ENCODE peak calls at places on chromosomes 7 and 10, in five cellular contexts. J is astrocyte, S is mammary epithelial cell, E is heart right ventricle, A is A673. F is an unnamed sample.
A peak's percentile ranks its signal among the peaks of the same experiment; 100 is the strongest.

GRCh38 chr10:33234779-33235178 is 99.7 kb downstream of the NRP1 start:
- DNase-seq in A (no peak), E (no peak), J (peak; percentile 69), S (no peak), F (peak; percentile 63)

GRCh38 chr7:79258826-79259225 is 194.6 kb downstream of the MAGI2 start:
- DNase-seq in S (no peak), E (no peak), J (no peak), A (no peak), F (no peak)

GRCh38 chr10:131167036-131167860 is 144.3 kb downstream of the TCERG1L start:
- DNase-seq in A (no peak), S (no peak), E (no peak), J (no peak), F (no peak)

GRCh38 chr10:15436696-15437095 is 65.6 kb upstream of the FAM171A1 start:
- DNase-seq in E (no peak), S (peak; percentile 20), J (peak; percentile 49), A (no peak), F (no peak)

GRCh38 chr10:83648184-83648583 is 491.1 kb upstream of the GHITM start:
- DNase-seq in J (no peak), S (no peak), A (no peak), E (no peak), F (no peak)

GRCh38 chr10:113087082-113088029 is 137.3 kb downstream of the TCF7L2 start:
- DNase-seq in E (peak; percentile 27), S (peak; percentile 97), A (no peak), J (peak; percentile 100), F (peak; percentile 74)

GRCh38 chr10:123203393-123204126 is 49.4 kb downstream of the BUB3 start:
- DNase-seq in E (no peak), S (no peak), J (no peak), A (no peak), F (no peak)

GRCh38 chr7:56105508-56105907 is 768 bp downstream of the CHCHD2 start:
- DNase-seq in J (peak; percentile 88), E (no peak), A (peak; percentile 35), S (peak; percentile 64), F (peak; percentile 89)

GRCh38 chr10:71838264-71839211 is 12.5 kb downstream of the PSAP start:
- DNase-seq in S (peak; percentile 97), E (no peak), J (peak; percentile 39), A (no peak), F (no peak)

GRCh38 chr7:20561908-20562307 is 53.6 kb upstream of the ABCB5 start:
- DNase-seq in A (peak; percentile 22), E (no peak), S (peak; percentile 13), J (peak; percentile 79), F (no peak)

GRCh38 chr7:25859412-25859704 is 292.6 kb upstream of the NFE2L3 start:
- DNase-seq in E (no peak), J (no peak), A (no peak), S (no peak), F (no peak)

GRCh38 chr10:121595806-121596667 is 2.2 kb downstream of the FGFR2 start:
- DNase-seq in J (no peak), A (no peak), E (no peak), S (peak; percentile 26), F (peak; percentile 27)

GRCh38 chr7:22851140-22851539 is 28.5 kb upstream of the TOMM7 start:
- DNase-seq in E (no peak), S (no peak), J (no peak), A (no peak), F (no peak)

GRCh38 chr7:50412958-50413357 is 37.2 kb downstream of the FIGNL1 start:
- DNase-seq in S (no peak), J (no peak), A (no peak), E (no peak), F (no peak)

GRCh38 chr7:117750612-117751563 is 122.4 kb downstream of the CTTNBP2 start:
- DNase-seq in A (peak; percentile 66), E (no peak), S (no peak), J (no peak), F (no peak)

GRCh38 chr10:33332183-33333031 is 2.1 kb downstream of the NRP1 start:
- DNase-seq in S (no peak), J (peak; percentile 31), A (no peak), E (no peak), F (no peak)

GRCh38 chr7:74197449-74198108 is 12.2 kb upstream of the LAT2 start:
- DNase-seq in E (no peak), A (no peak), S (no peak), J (no peak), F (no peak)

GRCh38 chr7:157273208-157274202 is 63.3 kb upstream of the DNAJB6 start:
- DNase-seq in A (peak; percentile 62), S (peak; percentile 56), E (peak; percentile 45), J (peak; percentile 43), F (peak; percentile 64)

GRCh38 chr10:93548376-93549071 is 17.9 kb upstream of the FFAR4 start:
- DNase-seq in J (no peak), E (no peak), A (no peak), S (no peak), F (no peak)

GRCh38 chr10:71363936-71364335 is 32.8 kb upstream of the CDH23 start:
- DNase-seq in A (no peak), E (no peak), J (no peak), S (no peak), F (no peak)

GRCh38 chr7:113314594-113314993 is 196.2 kb upstream of the SMIM30 start:
- DNase-seq in A (no peak), E (no peak), S (no peak), J (no peak), F (no peak)

GRCh38 chr10:17220652-17221100 is 7.4 kb upstream of the VIM start:
- DNase-seq in E (no peak), S (no peak), J (no peak), A (no peak), F (no peak)

GRCh38 chr7:94375167-94375566 is 19.5 kb upstream of the COL1A2 start:
- DNase-seq in A (peak; percentile 91), J (peak; percentile 96), E (peak; percentile 82), S (no peak), F (peak; percentile 42)

GRCh38 chr7:99679032-99679399 is 780 bp downstream of the CYP3A5 start:
- DNase-seq in J (no peak), E (no peak), A (peak; percentile 85), S (peak; percentile 40), F (peak; percentile 69)

GRCh38 chr7:17774248-17774647 is 166.0 kb downstream of the SNX13 start:
- DNase-seq in J (peak; percentile 97), E (peak; percentile 17), A (no peak), S (peak; percentile 88), F (peak; percentile 35)

GRCh38 chr7:68248973-68249372 is 1252.3 kb downstream of the TYW1 start:
- DNase-seq in S (no peak), A (no peak), J (no peak), E (no peak), F (no peak)

GRCh38 chr10:114879541-114880158 is 58.1 kb downstream of the FHIP2A start:
- DNase-seq in J (no peak), S (no peak), A (peak; percentile 68), E (peak; percentile 23), F (no peak)

GRCh38 chr7:30655096-30655970 is 26.9 kb downstream of the CRHR2 start:
- DNase-seq in S (no peak), E (no peak), J (no peak), A (no peak), F (no peak)

GRCh38 chr10:27252267-27253000 is 11.8 kb upstream of the ACBD5 start:
- DNase-seq in J (peak; percentile 29), S (peak; percentile 32), A (peak; percentile 38), E (peak; percentile 65), F (peak; percentile 80)

DNA sequence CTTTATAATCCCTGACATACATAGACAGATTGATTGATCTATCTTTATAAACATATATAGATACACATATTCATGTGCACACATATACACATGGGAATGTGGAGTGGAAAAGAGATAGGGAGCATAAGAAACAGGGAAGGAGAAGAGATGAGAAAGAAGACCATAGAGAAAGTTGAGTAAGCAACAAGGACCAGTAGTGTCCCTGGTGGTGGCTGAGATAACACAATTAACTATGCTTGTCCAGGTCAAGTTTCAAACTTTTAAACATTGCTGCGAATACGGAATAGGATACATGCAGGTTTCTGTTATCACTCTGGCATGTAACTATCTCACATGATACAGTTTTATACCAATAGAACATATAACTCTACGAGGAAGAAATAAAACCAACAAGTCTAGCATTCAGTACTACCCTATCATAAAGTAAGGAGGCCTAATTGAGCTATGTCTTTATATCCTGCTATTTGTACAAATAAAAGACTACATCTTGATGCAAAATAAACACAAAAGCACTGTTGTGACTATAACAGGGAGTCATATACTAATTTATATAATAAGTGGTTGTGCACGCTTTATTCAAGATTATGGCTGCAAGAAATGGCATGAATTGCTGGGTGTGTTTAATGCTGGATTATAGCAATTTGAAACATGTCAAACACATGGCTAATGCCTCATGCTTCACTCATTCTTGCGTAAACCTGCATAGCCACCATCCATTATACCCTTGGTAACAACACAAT is 8.0 kb downstream of the FOXP2 start:
- DNase-seq in A (no peak), S (no peak), J (no peak), E (no peak), F (no peak)
- TF ChIP-seq CTCF in A (peak; percentile 25), S (peak; percentile 28), J (peak; percentile 24), E (peak; percentile 7), F (peak; percentile 19)

GRCh38 chr10:110059965-110060364 is 52.2 kb downstream of the ADD3 start:
- DNase-seq in S (no peak), A (peak; percentile 71), E (no peak), J (no peak), F (no peak)
- H3K27ac ChIP-seq in S (no peak overlapping the region), A (peak overlapping the region; percentile 39), E (peak overlapping the region; percentile 68), J (no peak overlapping the region), F (no peak overlapping the region)

DNA sequence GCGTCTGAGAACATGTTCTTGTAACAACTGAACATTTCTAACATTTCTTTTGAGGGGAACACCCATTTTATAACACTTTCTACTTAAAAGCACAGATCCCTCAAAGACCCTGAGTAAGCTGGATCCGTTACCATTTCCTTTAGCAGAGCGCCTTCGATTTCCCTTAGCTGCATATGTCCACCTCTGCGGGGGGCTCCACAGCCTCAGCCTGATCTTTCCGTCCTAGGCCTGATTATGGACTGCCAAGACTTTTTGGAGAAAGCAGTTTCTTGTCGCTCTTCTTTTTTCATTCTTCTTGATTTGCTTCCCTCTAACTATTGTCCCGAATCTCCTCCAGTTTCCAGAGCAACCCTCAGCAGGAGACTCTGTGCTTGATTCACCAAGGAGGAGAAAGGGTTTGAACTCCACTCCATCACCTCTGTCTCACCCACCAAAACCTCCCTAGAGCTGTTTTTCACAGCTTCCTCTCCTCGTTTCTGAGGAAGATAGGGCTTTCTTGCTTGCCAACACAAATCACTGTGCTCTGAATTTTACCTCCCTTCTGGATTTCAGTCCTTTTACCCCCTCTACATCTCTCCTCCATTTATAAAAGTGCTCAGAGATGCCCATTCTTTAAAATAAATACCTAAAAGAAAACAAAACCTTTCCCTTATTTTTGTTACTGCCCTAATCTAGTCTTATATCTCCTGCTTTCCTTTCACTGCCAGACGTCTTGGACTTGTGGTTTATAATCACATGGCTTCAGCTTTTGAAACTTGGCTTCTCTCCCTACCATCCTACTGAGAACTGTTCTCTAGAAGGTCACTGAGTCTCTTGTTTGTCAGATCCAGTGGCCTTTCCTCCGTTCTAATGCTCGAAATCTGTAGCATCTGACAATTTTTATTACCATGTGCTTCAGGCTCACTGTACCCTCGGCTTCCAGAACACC is 30.5 kb upstream of the ZRANB1 start:
- DNase-seq in E (peak; percentile 13), A (no peak), S (no peak), J (peak; percentile 73), F (peak; percentile 62)
- TF ChIP-seq CTCF in E (no peak), A (no peak), S (no peak), J (no peak), F (no peak)

DNA sequence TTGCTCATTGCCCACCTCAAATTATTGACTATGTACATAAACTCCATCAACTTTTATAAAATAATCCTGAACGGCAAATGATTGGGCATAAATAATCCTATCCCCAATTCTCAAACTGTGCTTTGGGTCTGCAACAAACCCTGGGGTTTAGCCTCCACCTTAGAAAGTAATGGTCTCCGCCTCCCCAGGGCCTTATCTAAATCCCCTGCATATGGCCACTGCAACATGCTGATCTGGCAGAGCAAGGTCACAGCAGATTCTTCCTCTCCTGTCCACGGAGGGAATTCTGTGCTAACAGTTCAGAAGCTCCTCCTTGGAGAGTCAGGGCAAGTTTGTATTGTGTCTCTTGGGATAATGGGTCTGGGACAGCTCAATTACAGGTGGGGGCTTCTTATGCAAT is 18.4 kb downstream of the FXYD4 start:
- DNase-seq in J (no peak), A (no peak), S (no peak), E (no peak), F (no peak)
- H3K27ac ChIP-seq in J (no peak overlapping the region), A (no peak overlapping the region), S (no peak overlapping the region), E (peak overlapping the region; percentile 33), F (no peak overlapping the region)